ENCODE peak calls at places on chromosomes 1 and 21, in nine cellular contexts. L is GM04504; W is NCI-H1417; Y is posterior cingulate gyrus; F is tibial artery; B is cerebellar cortex; K is caudate nucleus; M is stomach; G is naive thymus-derived CD8-positive, alpha-beta T cell. X is an unnamed sample.

GRCh38 chr1:25476186-25477097 is 45.7 kb downstream of the MACO1 start:
- DNase-seq in G (no peak), F (no peak), L (no peak), M (no peak), B (no peak), K (no peak), W (peak), Y (no peak), X (no peak)

GRCh38 chr1:151401860-151402259 is 2.5 kb downstream of the PSMB4 start:
- DNase-seq in B (no peak), F (no peak), Y (no peak), L (no peak), M (no peak), W (no peak), K (no peak), G (no peak), X (no peak)

GRCh38 chr1:19375621-19376020 is 63.5 kb downstream of the SLC66A1 start:
- DNase-seq in G (no peak), W (no peak), B (no peak), K (no peak), L (no peak), M (no peak), Y (no peak), F (no peak), X (no peak)

GRCh38 chr1:64834734-64835133 is 89.9 kb downstream of the RAVER2 start:
- DNase-seq in W (no peak), L (no peak), Y (no peak), G (no peak), F (no peak), B (no peak), K (no peak), M (no peak), X (no peak)

GRCh38 chr1:9591669-9592509 is 3.2 kb downstream of the TMEM201 start:
- DNase-seq in Y (peak), M (no peak), L (no peak), F (no peak), W (no peak), K (no peak), G (no peak), B (no peak), X (no peak)

GRCh38 chr1:112743174-112744018 is 28.3 kb upstream of the PPM1J start:
- DNase-seq in G (no peak), Y (no peak), W (no peak), K (no peak), M (no peak), B (no peak), F (no peak), L (no peak), X (no peak)

GRCh38 chr1:59232209-59232608 is 64.7 kb upstream of the FGGY start:
- DNase-seq in L (no peak), K (no peak), M (peak), G (no peak), B (no peak), F (peak), Y (no peak), W (peak), X (no peak)

GRCh38 chr21:26047279-26047967 is 123.1 kb downstream of the APP start:
- DNase-seq in W (no peak), Y (no peak), M (no peak), G (no peak), F (no peak), B (peak), L (no peak), K (no peak), X (no peak)

GRCh38 chr1:14740016-14740415 is 141.5 kb downstream of the KAZN start:
- DNase-seq in B (peak), K (no peak), F (no peak), L (no peak), Y (no peak), M (no peak), G (no peak), W (no peak), X (no peak)

GRCh38 chr1:182633657-182634281 is 29.6 kb upstream of the RGS16 start:
- DNase-seq in M (no peak), G (no peak), Y (no peak), W (peak), L (no peak), F (no peak), K (no peak), B (no peak), X (no peak)

GRCh38 chr1:26832249-26832960 is 5.9 kb downstream of the ZDHHC18 start:
- DNase-seq in W (no peak), K (no peak), L (no peak), G (no peak), Y (no peak), M (no peak), F (no peak), B (no peak), X (no peak)

GRCh38 chr1:31559715-31560114 is 16.6 kb upstream of the TINAGL1 start:
- DNase-seq in M (no peak), Y (no peak), F (no peak), K (no peak), G (no peak), B (no peak), W (no peak), L (no peak), X (no peak)

GRCh38 chr1:53595906-53596305 is 136.7 kb downstream of the DMRTB1 start:
- DNase-seq in M (no peak), W (no peak), L (no peak), G (no peak), Y (no peak), F (no peak), K (no peak), B (no peak), X (no peak)

GRCh38 chr1:214451591-214451990 is 99.8 kb downstream of the PTPN14 start:
- DNase-seq in L (no peak), Y (no peak), G (no peak), B (no peak), F (no peak), M (no peak), W (no peak), K (no peak), X (no peak)

GRCh38 chr1:20150326-20150705 is 11.2 kb downstream of the PLA2G2F start:
- DNase-seq in F (no peak), K (no peak), L (no peak), W (no peak), M (no peak), Y (no peak), B (no peak), G (no peak), X (no peak)

GRCh38 chr21:43923391-43923790 is 58.4 kb downstream of the AGPAT3 start:
- DNase-seq in Y (peak), F (no peak), B (no peak), L (no peak), W (no peak), M (no peak), G (no peak), K (no peak), X (no peak)

GRCh38 chr1:230270185-230270939 is 155.8 kb downstream of the PGBD5 start:
- DNase-seq in W (no peak), G (no peak), M (no peak), F (no peak), L (no peak), K (no peak), Y (no peak), B (peak), X (no peak)

GRCh38 chr1:100441651-100442050 is 89.3 kb downstream of the CDC14A start:
- DNase-seq in W (no peak), L (no peak), G (peak), K (no peak), Y (no peak), M (no peak), B (no peak), F (no peak), X (no peak)

GRCh38 chr1:183958958-183959357 is 78.6 kb downstream of the COLGALT2 start:
- DNase-seq in L (no peak), W (no peak), M (no peak), B (no peak), F (no peak), G (no peak), K (no peak), Y (no peak), X (no peak)

GRCh38 chr1:244865028-244865371 is 657 bp upstream of the HNRNPU start:
- DNase-seq in W (peak), B (no peak), K (peak), F (peak), Y (peak), G (no peak), L (no peak), M (peak), X (no peak)

GRCh38 chr21:23541571-23541970 is 2065.7 kb downstream of the MRPL39 start:
- DNase-seq in G (no peak), Y (no peak), F (no peak), K (no peak), L (no peak), W (no peak), B (no peak), M (no peak), X (no peak)

GRCh38 chr1:241611063-241611462 is 29.1 kb downstream of the CHML start:
- DNase-seq in Y (no peak), L (no peak), M (no peak), K (no peak), W (peak), B (peak), G (peak), F (no peak), X (no peak)

GRCh38 chr1:43274125-43274803 is 4.5 kb downstream of the TMEM125 start:
- DNase-seq in W (peak), M (no peak), B (no peak), K (no peak), G (peak), L (peak), F (no peak), Y (no peak), X (peak)

GRCh38 chr1:152036316-152037216 is at the start of gene S100A11:
- DNase-seq in B (no peak), F (peak), Y (peak), M (peak), L (peak), K (peak), G (peak), W (no peak), X (peak)

X was measured in sciatic nerve.